ENCODE peak calls at places on chromosome 1, in five cellular contexts. One of them, this sample, is unnamed. For H3K4me1, the result is how much of the 10 kb centered on the place peaks cover.

GRCh38 chr1:32321712-32322291 is 14.2 kb downstream of the MARCKSL1 start:
- DNase-seq in right atrium auricular region: no peak
- DNase-seq in SK-N-SH: no peak
- DNase-seq in IMR-90: no peak
- DNase-seq in left ventricle myocardium inferior: no peak
- DNase-seq in this sample: no peak

GRCh38 chr1:47755368-47755990 is 241.7 kb downstream of the TRABD2B start:
- DNase-seq in SK-N-SH: peak
- DNase-seq in right atrium auricular region: no peak
- DNase-seq in IMR-90: no peak
- DNase-seq in left ventricle myocardium inferior: no peak
- DNase-seq in this sample: no peak

GRCh38 chr1:44030606-44031050 is 634 bp downstream of the SLC6A9 start:
- DNase-seq in left ventricle myocardium inferior: peak
- DNase-seq in IMR-90: peak
- DNase-seq in right atrium auricular region: no peak
- DNase-seq in SK-N-SH: peak
- DNase-seq in this sample: no peak

GRCh38 chr1:37922767-37923550 is 23.9 kb downstream of the INPP5B start:
- DNase-seq in SK-N-SH: no peak
- DNase-seq in right atrium auricular region: no peak
- DNase-seq in left ventricle myocardium inferior: no peak
- DNase-seq in IMR-90: no peak
- DNase-seq in this sample: no peak

GRCh38 chr1:151994956-151995355 is 1.3 kb upstream of the S100A10 start:
- DNase-seq in IMR-90: peak
- DNase-seq in left ventricle myocardium inferior: no peak
- DNase-seq in right atrium auricular region: peak
- DNase-seq in SK-N-SH: no peak
- DNase-seq in this sample: no peak

GRCh38 chr1:87478231-87478630 is 149.6 kb downstream of the LMO4 start:
- DNase-seq in IMR-90: peak
- DNase-seq in SK-N-SH: no peak
- DNase-seq in right atrium auricular region: peak
- DNase-seq in left ventricle myocardium inferior: peak
- DNase-seq in this sample: no peak

GRCh38 chr1:206633708-206634121 is 1.6 kb upstream of the DYRK3 start:
- DNase-seq in left ventricle myocardium inferior: no peak
- DNase-seq in IMR-90: peak
- DNase-seq in right atrium auricular region: no peak
- DNase-seq in SK-N-SH: no peak
- DNase-seq in this sample: no peak

GRCh38 chr1:30286241-30286983 is 437.0 kb downstream of the MATN1 start:
- DNase-seq in IMR-90: no peak
- DNase-seq in SK-N-SH: peak
- DNase-seq in left ventricle myocardium inferior: no peak
- DNase-seq in right atrium auricular region: peak
- DNase-seq in this sample: no peak

GRCh38 chr1:111621050-111621449 is 1.5 kb downstream of the RAP1A start:
- DNase-seq in IMR-90: peak
- DNase-seq in left ventricle myocardium inferior: no peak
- DNase-seq in right atrium auricular region: no peak
- DNase-seq in SK-N-SH: no peak
- DNase-seq in this sample: no peak

GRCh38 chr1:58432813-58433668 is 113.5 kb downstream of the OMA1 start:
- DNase-seq in IMR-90: peak
- DNase-seq in left ventricle myocardium inferior: peak
- DNase-seq in SK-N-SH: peak
- DNase-seq in right atrium auricular region: no peak
- DNase-seq in this sample: no peak

GRCh38 chr1:84907095-84907827 is 14.3 kb upstream of the LPAR3 start:
- DNase-seq in IMR-90: peak
- DNase-seq in SK-N-SH: no peak
- DNase-seq in right atrium auricular region: no peak
- DNase-seq in left ventricle myocardium inferior: no peak
- DNase-seq in this sample: no peak

GRCh38 chr1:59156526-59157196 is 140.2 kb upstream of the FGGY start:
- DNase-seq in right atrium auricular region: no peak
- DNase-seq in SK-N-SH: no peak
- DNase-seq in IMR-90: no peak
- DNase-seq in left ventricle myocardium inferior: no peak
- DNase-seq in this sample: no peak

GRCh38 chr1:6465461-6466005 is 440 bp downstream of the TNFRSF25 start:
- DNase-seq in right atrium auricular region: no peak
- DNase-seq in SK-N-SH: no peak
- DNase-seq in IMR-90: no peak
- DNase-seq in left ventricle myocardium inferior: no peak
- DNase-seq in this sample: no peak

GRCh38 chr1:32426489-32427255 is 32.4 kb upstream of the BSDC1 start:
- DNase-seq in right atrium auricular region: no peak
- DNase-seq in left ventricle myocardium inferior: no peak
- DNase-seq in SK-N-SH: peak
- DNase-seq in IMR-90: no peak
- DNase-seq in this sample: peak

GRCh38 chr1:235650341-235651169 is 971 bp upstream of the GNG4 start:
- DNase-seq in left ventricle myocardium inferior: no peak
- DNase-seq in SK-N-SH: no peak
- DNase-seq in IMR-90: no peak
- DNase-seq in right atrium auricular region: peak
- DNase-seq in this sample: no peak

GRCh38 chr1:185574139-185574835 is 159.9 kb upstream of the HMCN1 start:
- DNase-seq in right atrium auricular region: no peak
- DNase-seq in IMR-90: no peak
- DNase-seq in SK-N-SH: no peak
- DNase-seq in left ventricle myocardium inferior: no peak
- DNase-seq in this sample: no peak

GRCh38 chr1:229694053-229694693 is 68.1 kb downstream of the URB2 start:
- DNase-seq in IMR-90: peak
- DNase-seq in SK-N-SH: peak
- DNase-seq in left ventricle myocardium inferior: peak
- DNase-seq in right atrium auricular region: peak
- DNase-seq in this sample: peak

GRCh38 chr1:17678011-17678410 is 77.1 kb upstream of the ACTL8 start:
- DNase-seq in SK-N-SH: no peak
- DNase-seq in IMR-90: no peak
- DNase-seq in left ventricle myocardium inferior: no peak
- DNase-seq in right atrium auricular region: no peak
- DNase-seq in this sample: no peak

GRCh38 chr1:86705633-86705985 is 1.2 kb downstream of the SH3GLB1 start:
- DNase-seq in SK-N-SH: no peak
- DNase-seq in IMR-90: no peak
- DNase-seq in left ventricle myocardium inferior: no peak
- DNase-seq in right atrium auricular region: no peak
- DNase-seq in this sample: no peak

GRCh38 chr1:89179343-89179742 is 3.5 kb upstream of the GBP7 start:
- DNase-seq in SK-N-SH: no peak
- DNase-seq in right atrium auricular region: no peak
- DNase-seq in left ventricle myocardium inferior: no peak
- DNase-seq in IMR-90: no peak
- DNase-seq in this sample: no peak

GRCh38 chr1:58618303-58618702 is 41.3 kb upstream of the TACSTD2 start:
- DNase-seq in SK-N-SH: no peak
- DNase-seq in IMR-90: peak
- DNase-seq in right atrium auricular region: peak
- DNase-seq in left ventricle myocardium inferior: no peak
- DNase-seq in this sample: peak

GRCh38 chr1:148161252-148161901 is 9.3 kb upstream of the NBPF11 start:
- DNase-seq in IMR-90: no peak
- DNase-seq in right atrium auricular region: no peak
- DNase-seq in left ventricle myocardium inferior: no peak
- DNase-seq in SK-N-SH: no peak
- DNase-seq in this sample: no peak

GRCh38 chr1:110570307-110570706 is 35.9 kb downstream of the KCNA2 start:
- DNase-seq in left ventricle myocardium inferior: no peak
- DNase-seq in right atrium auricular region: no peak
- DNase-seq in IMR-90: no peak
- DNase-seq in SK-N-SH: no peak
- DNase-seq in this sample: no peak

GRCh38 chr1:204178487-204179281 is 12.5 kb upstream of the REN start:
- DNase-seq in IMR-90: no peak
- DNase-seq in SK-N-SH: no peak
- DNase-seq in left ventricle myocardium inferior: no peak
- DNase-seq in right atrium auricular region: no peak
- DNase-seq in this sample: peak

GRCh38 chr1:190633488-190633887 is 155.8 kb upstream of the BRINP3 start:
- DNase-seq in IMR-90: peak
- DNase-seq in left ventricle myocardium inferior: no peak
- DNase-seq in SK-N-SH: no peak
- DNase-seq in right atrium auricular region: no peak
- DNase-seq in this sample: no peak

GRCh38 chr1:171258429-171258828 is 10.1 kb downstream of the FMO1 start:
- DNase-seq in SK-N-SH: no peak
- DNase-seq in IMR-90: no peak
- DNase-seq in left ventricle myocardium inferior: no peak
- DNase-seq in right atrium auricular region: no peak
- DNase-seq in this sample: no peak

GRCh38 chr1:179127163-179127895 is 45.5 kb downstream of the TOR3A start:
- DNase-seq in left ventricle myocardium inferior: no peak
- DNase-seq in right atrium auricular region: no peak
- DNase-seq in IMR-90: peak
- DNase-seq in SK-N-SH: no peak
- DNase-seq in this sample: no peak

GRCh38 chr1:16334655-16335340 is 17.5 kb downstream of the FBXO42 start:
- DNase-seq in left ventricle myocardium inferior: no peak
- DNase-seq in right atrium auricular region: no peak
- DNase-seq in IMR-90: no peak
- DNase-seq in SK-N-SH: no peak
- DNase-seq in this sample: no peak

GRCh38 chr1:111190931-111191451 is 9.5 kb downstream of the DENND2D start:
- DNase-seq in SK-N-SH: no peak
- DNase-seq in IMR-90: peak
- DNase-seq in left ventricle myocardium inferior: no peak
- DNase-seq in right atrium auricular region: no peak
- DNase-seq in this sample: no peak

GRCh38 chr1:9766759-9767442 is 56.9 kb downstream of the CLSTN1 start:
- DNase-seq in left ventricle myocardium inferior: no peak
- DNase-seq in right atrium auricular region: no peak
- DNase-seq in IMR-90: peak
- DNase-seq in SK-N-SH: no peak
- DNase-seq in this sample: no peak

GRCh38 chr1:5643360-5644090 is 348.7 kb downstream of the NPHP4 start:
- DNase-seq in SK-N-SH: no peak
- DNase-seq in left ventricle myocardium inferior: no peak
- DNase-seq in IMR-90: no peak
- DNase-seq in right atrium auricular region: no peak
- DNase-seq in this sample: no peak

GRCh38 chr1:79355073-79355472 is 348.5 kb upstream of the ADGRL4 start:
- DNase-seq in right atrium auricular region: no peak
- DNase-seq in left ventricle myocardium inferior: no peak
- DNase-seq in IMR-90: peak
- DNase-seq in SK-N-SH: no peak
- DNase-seq in this sample: no peak

GRCh38 chr1:79353224-79353623 is 346.7 kb upstream of the ADGRL4 start:
- DNase-seq in right atrium auricular region: no peak
- DNase-seq in IMR-90: peak
- DNase-seq in SK-N-SH: peak
- DNase-seq in left ventricle myocardium inferior: no peak
- DNase-seq in this sample: no peak
- TF ChIP-seq CTCF in right atrium auricular region: peak
- TF ChIP-seq CTCF in IMR-90: peak
- TF ChIP-seq CTCF in SK-N-SH: peak
- TF ChIP-seq CTCF in left ventricle myocardium inferior: peak
- TF ChIP-seq CTCF in this sample: peak

GRCh38 chr1:22075718-22076117 is 23.2 kb downstream of the CDC42 start:
- DNase-seq in IMR-90: no peak
- DNase-seq in SK-N-SH: no peak
- DNase-seq in right atrium auricular region: no peak
- DNase-seq in left ventricle myocardium inferior: no peak
- DNase-seq in this sample: no peak
- H3K4me1 ChIP-seq in IMR-90: under half
- H3K4me1 ChIP-seq in SK-N-SH: under half
- H3K4me1 ChIP-seq in right atrium auricular region: under half
- H3K4me1 ChIP-seq in left ventricle myocardium inferior: half or more
- H3K4me1 ChIP-seq in this sample: half or more

GRCh38 chr1:48870596-48870995 is 93.9 kb upstream of the BEND5 start:
- DNase-seq in IMR-90: no peak
- DNase-seq in SK-N-SH: no peak
- DNase-seq in right atrium auricular region: no peak
- DNase-seq in left ventricle myocardium inferior: no peak
- DNase-seq in this sample: no peak
- TF ChIP-seq CTCF in IMR-90: peak
- TF ChIP-seq CTCF in SK-N-SH: peak
- TF ChIP-seq CTCF in right atrium auricular region: peak
- TF ChIP-seq CTCF in left ventricle myocardium inferior: peak
- TF ChIP-seq CTCF in this sample: peak

GRCh38 chr1:54542120-54542961 is 5.7 kb upstream of the ACOT11 start:
- DNase-seq in right atrium auricular region: no peak
- DNase-seq in left ventricle myocardium inferior: peak
- DNase-seq in SK-N-SH: peak
- DNase-seq in IMR-90: peak
- DNase-seq in this sample: peak
- H3K4me1 ChIP-seq in right atrium auricular region: under half
- H3K4me1 ChIP-seq in left ventricle myocardium inferior: under half
- H3K4me1 ChIP-seq in SK-N-SH: under half
- H3K4me1 ChIP-seq in IMR-90: under half
- H3K4me1 ChIP-seq in this sample: under half

DNA sequence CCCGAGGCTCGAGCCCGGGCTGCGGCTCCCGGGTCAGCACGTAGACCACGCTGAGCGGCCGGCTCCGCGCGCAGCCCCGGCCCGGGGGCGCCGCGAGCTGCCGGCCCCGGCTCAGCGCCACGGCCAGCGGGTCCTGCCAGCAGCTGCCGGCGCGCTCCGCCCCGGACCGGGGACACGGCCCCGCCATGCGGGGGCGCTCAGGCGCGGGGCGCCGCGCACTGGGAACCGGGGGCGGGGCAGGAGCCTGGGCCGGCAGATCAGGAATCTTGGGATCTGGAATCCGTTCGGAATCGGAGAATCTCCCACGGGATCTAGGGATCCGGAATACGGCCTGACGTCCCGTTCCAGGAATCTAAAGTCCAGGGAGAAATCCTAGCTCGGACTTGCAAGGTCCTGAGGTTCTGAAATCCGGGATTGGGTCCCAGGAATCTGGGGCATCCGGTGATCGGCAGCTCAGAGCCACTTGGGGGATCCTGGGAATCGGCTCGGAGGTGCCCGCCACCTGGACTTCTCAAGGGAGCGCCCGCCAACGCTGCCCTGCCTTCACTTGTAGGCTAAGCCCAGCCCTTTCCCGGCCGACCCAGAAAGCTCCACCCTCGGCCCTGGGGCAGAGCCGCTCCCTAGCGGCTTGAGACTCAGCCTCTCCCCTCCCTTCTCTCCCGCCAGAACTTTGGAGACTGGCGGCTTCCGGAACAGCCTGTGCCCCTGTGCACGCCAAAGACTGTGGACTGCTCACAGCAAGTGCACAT is at the start of gene MAP3K6:
- DNase-seq in right atrium auricular region: peak
- DNase-seq in SK-N-SH: peak
- DNase-seq in IMR-90: peak
- DNase-seq in left ventricle myocardium inferior: peak
- DNase-seq in this sample: peak
- TF ChIP-seq CTCF in right atrium auricular region: peak
- TF ChIP-seq CTCF in SK-N-SH: peak
- TF ChIP-seq CTCF in IMR-90: peak
- TF ChIP-seq CTCF in left ventricle myocardium inferior: peak
- TF ChIP-seq CTCF in this sample: peak